ENCODE peak calls at places on chromosomes 13 and 19, in six cellular contexts. R is esophagus muscularis mucosa, E is Peyer's patch, S is tibial nerve, U is right lobe of liver, X is gastrocnemius medialis. D is an unnamed sample.

GRCh38 chr19:7328647-7329046 is 20.1 kb upstream of the ARHGEF18 start:
- DNase-seq in R (no peak), E (no peak), S (no peak), U (no peak), X (no peak), D (no peak)

GRCh38 chr19:4713384-4713951 is 10.2 kb downstream of the DPP9 start:
- DNase-seq in R (peak; percentile 94), E (peak; percentile 87), S (peak; percentile 70), U (peak; percentile 88), X (peak; percentile 95), D (peak; percentile 93)

GRCh38 chr19:47284324-47284899 is 9.7 kb downstream of the INAFM1 start:
- DNase-seq in R (no peak), E (no peak), S (peak; percentile 89), U (no peak), X (no peak), D (no peak)

GRCh38 chr19:5143471-5144411 is 174.8 kb downstream of the KDM4B start:
- DNase-seq in R (no peak), E (peak; percentile 46), S (no peak), U (no peak), X (no peak), D (no peak)

GRCh38 chr13:97445504-97446187 is 11.7 kb downstream of the RAP2A start:
- DNase-seq in R (no peak), E (no peak), S (no peak), U (no peak), X (no peak), D (no peak)

GRCh38 chr19:3450796-3451411 is 29.4 kb downstream of the SMIM24 start:
- DNase-seq in R (peak; percentile 96), E (no peak), S (peak; percentile 52), U (no peak), X (peak; percentile 80), D (peak; percentile 61)

GRCh38 chr19:45440873-45441654 is 17.3 kb upstream of the ERCC1 start:
- DNase-seq in R (no peak), E (no peak), S (no peak), U (no peak), X (no peak), D (no peak)

GRCh38 chr19:40666803-40667438 is 23.5 kb downstream of the NUMBL start:
- DNase-seq in R (no peak), E (no peak), S (no peak), U (no peak), X (no peak), D (no peak)

GRCh38 chr19:996051-996838 is 4.0 kb upstream of the GRIN3B start:
- DNase-seq in R (no peak), E (no peak), S (no peak), U (no peak), X (no peak), D (peak; percentile 75)

GRCh38 chr19:49153167-49153809 is 1.9 kb downstream of the HRC start:
- DNase-seq in R (no peak), E (no peak), S (no peak), U (no peak), X (no peak), D (no peak)

GRCh38 chr19:19623383-19623782 is 4.6 kb downstream of the LPAR2 start:
- DNase-seq in R (no peak), E (no peak), S (no peak), U (no peak), X (no peak), D (no peak)

GRCh38 chr19:1384085-1384462 is 367 bp downstream of the NDUFS7 start:
- DNase-seq in R (no peak), E (no peak), S (no peak), U (no peak), X (no peak), D (no peak)

GRCh38 chr19:29563688-29564087 is 37.9 kb downstream of the VSTM2B start:
- DNase-seq in R (no peak), E (no peak), S (no peak), U (no peak), X (no peak), D (no peak)

GRCh38 chr13:59205501-59205900 is 958.2 kb downstream of the DIAPH3 start:
- DNase-seq in R (no peak), E (no peak), S (no peak), U (no peak), X (no peak), D (no peak)

GRCh38 chr13:97261254-97262015 is 39.3 kb downstream of the MBNL2 start:
- DNase-seq in R (no peak), E (no peak), S (no peak), U (peak; percentile 64), X (no peak), D (no peak)

GRCh38 chr19:55156202-55157063 is 1.1 kb downstream of the TNNI3 start:
- DNase-seq in R (no peak), E (peak; percentile 82), S (no peak), U (no peak), X (no peak), D (peak; percentile 74)

GRCh38 chr13:106344318-106344717 is 191.1 kb downstream of the EFNB2 start:
- DNase-seq in R (no peak), E (no peak), S (no peak), U (no peak), X (no peak), D (no peak)

GRCh38 chr13:99698010-99698815 is 196.9 kb downstream of the TM9SF2 start:
- DNase-seq in R (no peak), E (no peak), S (no peak), U (no peak), X (no peak), D (no peak)

GRCh38 chr13:111662451-111662850 is 342.0 kb downstream of the TEX29 start:
- DNase-seq in R (no peak), E (no peak), S (no peak), U (peak; percentile 8), X (no peak), D (no peak)

GRCh38 chr13:69619651-69620050 is 488.0 kb upstream of the ATXN8OS start:
- DNase-seq in R (no peak), E (no peak), S (no peak), U (no peak), X (no peak), D (no peak)

GRCh38 chr19:16193466-16193865 is 4.2 kb upstream of the AP1M1 start:
- DNase-seq in R (no peak), E (no peak), S (no peak), U (no peak), X (no peak), D (no peak)

GRCh38 chr19:8505680-8506401 is 3.4 kb upstream of the PRAM1 start:
- DNase-seq in R (no peak), E (peak; percentile 87), S (peak; percentile 81), U (peak; percentile 90), X (peak; percentile 61), D (peak; percentile 82)

GRCh38 chr19:6066661-6067646 is 43.3 kb downstream of the RFX2 start:
- DNase-seq in R (peak; percentile 97), E (peak; percentile 90), S (peak; percentile 88), U (peak; percentile 95), X (peak; percentile 28), D (peak; percentile 91)

GRCh38 chr13:108947551-108948030 is 318.2 kb downstream of the MYO16 start:
- DNase-seq in R (no peak), E (no peak), S (peak; percentile 68), U (no peak), X (no peak), D (no peak)
- H3K27ac ChIP-seq in R (peak overlapping the region; percentile 48), E (no peak overlapping the region), S (peak overlapping the region; percentile 51), U (no peak overlapping the region), X (no peak overlapping the region), D (no peak overlapping the region)

GRCh38 chr13:98653471-98653985 is 76.6 kb upstream of the STK24 start:
- DNase-seq in R (no peak), E (peak; percentile 83), S (peak; percentile 88), U (peak; percentile 82), X (peak; percentile 47), D (peak; percentile 88)
- TF ChIP-seq CTCF in R (peak; percentile 94), E (peak; percentile 95), S (peak; percentile 91), U (peak; percentile 87), X (peak; percentile 84), D (peak; percentile 94)

DNA sequence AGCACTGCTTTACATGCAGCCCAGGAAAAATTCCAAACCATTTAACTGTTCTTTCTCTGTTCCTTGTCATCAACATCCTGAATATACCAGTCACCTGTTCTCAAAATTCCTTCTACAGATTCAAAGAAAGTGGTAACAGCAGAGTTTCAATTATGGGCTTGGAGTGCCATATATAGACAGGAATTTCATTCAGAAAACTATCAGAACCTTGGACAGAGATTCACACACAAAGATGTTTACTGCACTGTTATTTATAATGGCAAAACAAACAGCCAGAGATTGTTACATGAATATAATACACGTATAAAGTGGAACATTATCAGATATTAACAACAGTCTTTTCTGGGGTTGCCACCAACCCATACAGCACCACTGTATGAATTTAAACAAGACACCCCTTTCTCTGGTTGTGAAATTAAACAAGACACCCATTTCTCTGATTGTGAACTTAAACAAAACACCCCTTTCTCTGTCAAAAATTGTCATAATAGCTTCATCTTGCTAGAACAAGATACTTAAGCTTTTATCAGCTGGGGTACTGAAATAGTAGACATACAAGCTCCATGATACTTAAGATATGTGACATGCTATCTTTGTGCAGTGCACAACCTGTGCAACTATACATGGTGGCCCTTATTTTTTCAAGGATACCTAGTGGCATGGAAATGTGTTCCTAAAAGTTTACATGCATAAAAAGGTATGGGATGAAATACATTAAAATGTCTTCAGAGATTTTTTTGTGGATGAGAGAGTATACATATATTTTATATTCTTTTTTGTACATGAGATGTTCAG is 12.6 kb downstream of the CACNA1A start:
- DNase-seq in R (no peak), E (no peak), S (no peak), U (no peak), X (no peak), D (no peak)
- TF ChIP-seq POLR2A in R (no peak), E (no peak), S (no peak), U (no peak), X (no peak), D (no peak)

GRCh38 chr13:39350461-39350881 is 252.5 kb downstream of the LHFPL6 start:
- DNase-seq in R (no peak), E (no peak), S (no peak), U (no peak), X (no peak), D (no peak)
- H3K27ac ChIP-seq in R (no peak overlapping the region), E (no peak overlapping the region), S (peak overlapping the region; percentile 26), U (no peak overlapping the region), X (no peak overlapping the region), D (no peak overlapping the region)

DNA sequence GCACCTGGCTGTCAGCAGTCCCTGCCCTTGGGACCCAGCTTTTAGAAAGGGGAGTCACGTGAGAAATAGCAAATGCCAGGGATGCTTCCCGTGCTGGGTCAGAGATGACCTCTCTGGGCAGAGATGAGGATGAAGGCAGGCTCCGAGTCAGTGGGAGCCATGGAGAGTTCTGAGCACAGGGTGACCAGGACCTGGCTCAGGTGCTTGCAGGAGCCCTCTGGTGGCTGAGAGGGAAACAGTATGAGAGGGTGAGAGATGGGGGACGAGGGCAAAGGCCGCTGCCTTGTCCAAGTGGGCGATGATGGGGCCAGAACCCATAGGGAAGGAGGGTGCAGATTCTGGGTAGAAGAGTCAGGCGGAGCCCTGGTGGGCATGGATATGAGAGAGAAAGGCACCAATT is 15.8 kb downstream of the TMED1 start:
- DNase-seq in R (no peak), E (no peak), S (no peak), U (peak; percentile 42), X (no peak), D (no peak)
- TF ChIP-seq CTCF in R (peak; percentile 9), E (peak; percentile 28), S (no peak), U (peak; percentile 11), X (no peak), D (no peak)

GRCh38 chr13:47126432-47126831 is 229.6 kb upstream of the HTR2A start:
- DNase-seq in R (peak; percentile 81), E (no peak), S (no peak), U (peak; percentile 65), X (no peak), D (no peak)
- TF ChIP-seq POLR2A in R (no peak), E (no peak), S (no peak), U (no peak), X (no peak), D (no peak)

GRCh38 chr19:35214766-35215422 is 13.6 kb downstream of the FAM187B start:
- DNase-seq in R (no peak), E (no peak), S (no peak), U (no peak), X (no peak), D (no peak)
- H3K27ac ChIP-seq in R (peak overlapping the region; percentile 74), E (peak overlapping the region; percentile 76), S (peak overlapping the region; percentile 68), U (no peak overlapping the region), X (no peak overlapping the region), D (peak overlapping the region; percentile 71)

D was measured in transverse colon.